ENCODE peak calls at places on chromosome 11, in eight cellular contexts. D is transverse colon, N is stomach, O is testis, J is uterus, B is Karpas-422, R is suprapubic skin, C is heart right ventricle. T is an unnamed sample.
A peak's percentile ranks its signal among the peaks of the same experiment; 100 is the strongest.

GRCh38 chr11:45816614-45817013 is 11.7 kb downstream of the SLC35C1 start:
- DNase-seq in D (peak; percentile 19), N (no peak), O (no peak), J (no peak), B (no peak), R (peak; percentile 30), C (no peak), T (no peak)

GRCh38 chr11:67583319-67584204 is at the start of gene GSTP1:
- DNase-seq in D (peak; percentile 92), N (peak; percentile 88), O (peak; percentile 94), J (peak; percentile 94), B (peak; percentile 96), R (peak; percentile 95), C (peak; percentile 92), T (peak; percentile 91)

GRCh38 chr11:103114836-103115235 is 5.6 kb downstream of the DYNC2H1 start:
- DNase-seq in D (no peak), N (no peak), O (no peak), J (no peak), B (no peak), R (no peak), C (no peak), T (no peak)

GRCh38 chr11:64251986-64252837 is 882 bp downstream of the PLCB3 start:
- DNase-seq in D (peak; percentile 89), N (peak; percentile 78), O (peak; percentile 46), J (peak; percentile 58), B (peak; percentile 70), R (no peak), C (peak; percentile 60), T (peak; percentile 78)

GRCh38 chr11:95419915-95420314 is 188.9 kb upstream of the SESN3 start:
- DNase-seq in D (no peak), N (no peak), O (no peak), J (no peak), B (no peak), R (no peak), C (no peak), T (no peak)

GRCh38 chr11:43376594-43376993 is 17.9 kb downstream of the TTC17 start:
- DNase-seq in D (no peak), N (no peak), O (no peak), J (no peak), B (no peak), R (no peak), C (no peak), T (no peak)

GRCh38 chr11:126080206-126080941 is 17.7 kb upstream of the CDON start:
- DNase-seq in D (no peak), N (no peak), O (no peak), J (peak; percentile 59), B (no peak), R (no peak), C (no peak), T (no peak)

GRCh38 chr11:9982127-9982795 is 311.8 kb downstream of the SBF2 start:
- DNase-seq in D (no peak), N (no peak), O (no peak), J (no peak), B (no peak), R (no peak), C (no peak), T (no peak)

GRCh38 chr11:57249384-57250319 is 12.6 kb upstream of the APLNR start:
- DNase-seq in D (peak; percentile 75), N (peak; percentile 71), O (peak; percentile 85), J (peak; percentile 54), B (peak; percentile 85), R (no peak), C (peak; percentile 69), T (peak; percentile 63)

GRCh38 chr11:86578727-86579405 is 93.5 kb downstream of the ME3 start:
- DNase-seq in D (no peak), N (no peak), O (no peak), J (no peak), B (no peak), R (no peak), C (no peak), T (no peak)

GRCh38 chr11:117966908-117967307 is 19.3 kb upstream of the IL10RA start:
- DNase-seq in D (no peak), N (no peak), O (no peak), J (no peak), B (no peak), R (no peak), C (no peak), T (no peak)

GRCh38 chr11:74696932-74697687 is 34.1 kb downstream of the CHRDL2 start:
- DNase-seq in D (peak; percentile 72), N (peak; percentile 77), O (peak; percentile 67), J (peak; percentile 93), B (no peak), R (peak; percentile 86), C (peak; percentile 87), T (peak; percentile 87)

GRCh38 chr11:63670077-63670737 is 969 bp downstream of the ATL3 start:
- DNase-seq in D (no peak), N (no peak), O (no peak), J (no peak), B (no peak), R (no peak), C (no peak), T (no peak)

GRCh38 chr11:15670520-15671070 is 555.9 kb downstream of the INSC start:
- DNase-seq in D (no peak), N (no peak), O (no peak), J (no peak), B (no peak), R (no peak), C (peak; percentile 30), T (no peak)

DNA sequence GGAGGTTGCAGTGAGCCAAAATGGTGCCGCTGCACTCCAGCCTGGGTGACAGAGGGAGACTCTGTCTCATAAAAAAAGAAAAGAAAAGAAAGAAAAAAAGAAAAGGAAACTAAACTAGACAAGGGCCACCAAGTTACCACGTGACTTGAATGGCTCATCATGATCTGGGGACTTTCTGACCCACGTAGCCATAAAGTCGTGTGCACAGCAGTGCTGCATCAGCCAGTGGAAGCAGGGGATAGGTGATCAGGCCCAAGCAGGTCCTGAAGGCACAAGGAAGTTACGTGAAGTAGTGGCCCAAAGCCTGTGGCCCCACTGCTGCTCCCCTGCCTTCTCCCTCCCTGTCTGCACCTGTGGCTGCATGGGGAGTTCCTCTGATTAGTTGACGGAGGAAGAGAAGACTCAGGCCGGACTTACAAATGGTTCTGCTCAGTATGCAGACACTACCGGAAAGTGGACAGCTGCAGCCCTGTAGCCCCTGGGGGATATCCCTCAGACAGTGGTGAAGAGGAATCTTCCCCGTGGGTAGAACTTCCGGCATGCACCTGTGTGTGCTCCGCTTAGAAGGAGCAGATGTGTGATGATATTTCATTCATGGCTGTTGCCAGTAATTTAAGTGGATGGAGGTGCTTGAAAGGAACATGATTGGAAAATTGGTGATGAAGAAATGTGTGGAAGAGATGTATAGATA is 18.2 kb upstream of the CD81 start:
- DNase-seq in D (no peak), N (no peak), O (no peak), J (no peak), B (no peak), R (no peak), C (no peak), T (no peak)
- H3K4me1 ChIP-seq in D (no peaks in the 10 kb centered on the region), N (no peaks in the 10 kb centered on the region), O (no peaks in the 10 kb centered on the region), J (no peaks in the 10 kb centered on the region), B (no peaks in the 10 kb centered on the region), R (no peaks in the 10 kb centered on the region), C (no peaks in the 10 kb centered on the region), T (no peaks in the 10 kb centered on the region)

GRCh38 chr11:1015826-1016565 is 20.5 kb downstream of the MUC6 start:
- DNase-seq in D (no peak), N (no peak), O (peak; percentile 87), J (no peak), B (no peak), R (no peak), C (no peak), T (no peak)

GRCh38 chr11:1014276-1014675 is 22.2 kb downstream of the MUC6 start:
- DNase-seq in D (no peak), N (no peak), O (no peak), J (no peak), B (no peak), R (no peak), C (no peak), T (no peak)

GRCh38 chr11:1012740-1013627 is 23.5 kb downstream of the MUC6 start:
- DNase-seq in D (no peak), N (no peak), O (no peak), J (no peak), B (no peak), R (no peak), C (no peak), T (no peak)

GRCh38 chr11:1013628-1013935 is 22.9 kb downstream of the MUC6 start:
- DNase-seq in D (no peak), N (no peak), O (no peak), J (no peak), B (no peak), R (no peak), C (no peak), T (no peak)

DNA sequence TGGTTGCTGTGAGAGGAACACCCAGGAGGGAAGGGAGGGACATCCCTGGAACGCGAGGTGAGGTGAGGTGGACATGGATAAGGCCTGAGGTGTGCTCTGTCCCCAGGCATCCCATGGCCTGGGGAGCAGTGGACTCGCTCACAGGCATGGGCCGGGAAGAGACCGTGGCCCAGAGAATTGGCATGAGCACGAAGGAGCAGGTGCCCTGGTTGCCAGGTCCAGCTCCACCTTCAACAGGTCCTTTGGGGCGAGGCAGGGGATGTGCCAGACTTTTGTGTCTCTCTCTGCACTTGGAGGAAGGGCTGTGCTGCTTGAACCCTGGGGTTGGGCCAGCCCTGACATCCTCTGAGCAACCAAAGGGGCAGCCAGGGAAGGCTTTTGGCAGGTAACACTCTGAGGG is 21.5 kb downstream of the MUC6 start:
- DNase-seq in D (no peak), N (no peak), O (no peak), J (no peak), B (no peak), R (no peak), C (no peak), T (no peak)
- H3K4me1 ChIP-seq in D (no peaks in the 10 kb centered on the region), N (peaks cover 5% of the 10 kb centered on the region), O (peaks cover 26% of the 10 kb centered on the region), J (no peaks in the 10 kb centered on the region), B (no peaks in the 10 kb centered on the region), R (no peaks in the 10 kb centered on the region), C (no peaks in the 10 kb centered on the region), T (peaks cover 17% of the 10 kb centered on the region)

GRCh38 chr11:107565219-107565937 is at the start of gene ALKBH8:
- DNase-seq in D (peak; percentile 81), N (peak; percentile 75), O (peak; percentile 91), J (peak; percentile 68), B (peak; percentile 97), R (peak; percentile 79), C (peak; percentile 81), T (peak; percentile 60)

GRCh38 chr11:107562647-107563208 is 2.8 kb downstream of the ALKBH8 start:
- DNase-seq in D (no peak), N (no peak), O (no peak), J (no peak), B (no peak), R (no peak), C (no peak), T (no peak)

GRCh38 chr11:107564877-107565218 is 687 bp downstream of the ALKBH8 start:
- DNase-seq in D (no peak), N (no peak), O (no peak), J (no peak), B (no peak), R (no peak), C (no peak), T (no peak)

GRCh38 chr11:107561688-107562087 is 3.8 kb downstream of the ALKBH8 start:
- DNase-seq in D (no peak), N (no peak), O (no peak), J (no peak), B (no peak), R (no peak), C (no peak), T (no peak)

GRCh38 chr11:107563702-107564101 is 1.8 kb downstream of the ALKBH8 start:
- DNase-seq in D (peak; percentile 16), N (no peak), O (peak; percentile 68), J (no peak), B (peak; percentile 90), R (no peak), C (peak; percentile 30), T (no peak)
- H3K4me1 ChIP-seq in D (peaks cover 10% of the 10 kb centered on the region), N (peaks cover 48% of the 10 kb centered on the region), O (peaks cover 23% of the 10 kb centered on the region), J (no peaks in the 10 kb centered on the region), B (peaks cover 66% of the 10 kb centered on the region), R (peaks cover 34% of the 10 kb centered on the region), C (peaks cover 7% of the 10 kb centered on the region), T (no peaks in the 10 kb centered on the region)

GRCh38 chr11:19380375-19380774 is 139.6 kb upstream of the E2F8 start:
- DNase-seq in D (no peak), N (no peak), O (no peak), J (no peak), B (no peak), R (no peak), C (no peak), T (no peak)
- H3K4me1 ChIP-seq in D (no peaks in the 10 kb centered on the region), N (no peaks in the 10 kb centered on the region), O (peaks cover 4% of the 10 kb centered on the region), J (no peaks in the 10 kb centered on the region), B (no peaks in the 10 kb centered on the region), R (no peaks in the 10 kb centered on the region), C (no peaks in the 10 kb centered on the region), T (no peaks in the 10 kb centered on the region)

T was measured in pancreas.